ENCODE peak calls at places on chromosome 1, in nine cellular contexts. One of them, this sample, is unnamed.

GRCh38 chr1:85606414-85606800 is 25.8 kb downstream of the CCN1 start:
- DNase-seq in mesendoderm: peak
- DNase-seq in AG08396: no peak
- DNase-seq in T-helper 1 cell: no peak
- DNase-seq in ELR: peak
- DNase-seq in LoVo: no peak
- DNase-seq in posterior cingulate gyrus: no peak
- DNase-seq in RPMI8226: no peak
- DNase-seq in GM12865: no peak
- DNase-seq in this sample: no peak

GRCh38 chr1:81799939-81800740 is 594 bp upstream of the ADGRL2 start:
- DNase-seq in mesendoderm: peak
- DNase-seq in AG08396: peak
- DNase-seq in T-helper 1 cell: no peak
- DNase-seq in ELR: peak
- DNase-seq in LoVo: no peak
- DNase-seq in posterior cingulate gyrus: no peak
- DNase-seq in RPMI8226: no peak
- DNase-seq in GM12865: no peak
- DNase-seq in this sample: peak

GRCh38 chr1:155893389-155894142 is 17.6 kb downstream of the RIT1 start:
- DNase-seq in mesendoderm: no peak
- DNase-seq in AG08396: peak
- DNase-seq in T-helper 1 cell: peak
- DNase-seq in ELR: peak
- DNase-seq in LoVo: peak
- DNase-seq in posterior cingulate gyrus: no peak
- DNase-seq in RPMI8226: peak
- DNase-seq in GM12865: no peak
- DNase-seq in this sample: peak

GRCh38 chr1:119492763-119493162 is 14.2 kb upstream of the HSD3B1 start:
- DNase-seq in mesendoderm: no peak
- DNase-seq in AG08396: no peak
- DNase-seq in T-helper 1 cell: no peak
- DNase-seq in ELR: no peak
- DNase-seq in LoVo: no peak
- DNase-seq in posterior cingulate gyrus: no peak
- DNase-seq in RPMI8226: no peak
- DNase-seq in GM12865: no peak
- DNase-seq in this sample: no peak

GRCh38 chr1:245128381-245128780 is 26.4 kb upstream of the KIF26B start:
- DNase-seq in mesendoderm: no peak
- DNase-seq in AG08396: no peak
- DNase-seq in T-helper 1 cell: no peak
- DNase-seq in ELR: no peak
- DNase-seq in LoVo: no peak
- DNase-seq in posterior cingulate gyrus: no peak
- DNase-seq in RPMI8226: no peak
- DNase-seq in GM12865: no peak
- DNase-seq in this sample: no peak

GRCh38 chr1:111605553-111605952 is 14.0 kb upstream of the RAP1A start:
- DNase-seq in mesendoderm: no peak
- DNase-seq in AG08396: peak
- DNase-seq in T-helper 1 cell: no peak
- DNase-seq in ELR: no peak
- DNase-seq in LoVo: no peak
- DNase-seq in posterior cingulate gyrus: no peak
- DNase-seq in RPMI8226: no peak
- DNase-seq in GM12865: no peak
- DNase-seq in this sample: no peak

GRCh38 chr1:51517361-51518032 is 1.6 kb downstream of the EPS15 start:
- DNase-seq in mesendoderm: no peak
- DNase-seq in AG08396: peak
- DNase-seq in T-helper 1 cell: no peak
- DNase-seq in ELR: no peak
- DNase-seq in LoVo: no peak
- DNase-seq in posterior cingulate gyrus: no peak
- DNase-seq in RPMI8226: peak
- DNase-seq in GM12865: no peak
- DNase-seq in this sample: no peak

GRCh38 chr1:9400425-9401079 is 107.9 kb downstream of the SPSB1 start:
- DNase-seq in mesendoderm: no peak
- DNase-seq in AG08396: no peak
- DNase-seq in T-helper 1 cell: peak
- DNase-seq in ELR: peak
- DNase-seq in LoVo: no peak
- DNase-seq in posterior cingulate gyrus: no peak
- DNase-seq in RPMI8226: peak
- DNase-seq in GM12865: no peak
- DNase-seq in this sample: no peak

GRCh38 chr1:52659851-52660596 is 27.1 kb downstream of the SHISAL2A start:
- DNase-seq in mesendoderm: peak
- DNase-seq in AG08396: no peak
- DNase-seq in T-helper 1 cell: no peak
- DNase-seq in ELR: no peak
- DNase-seq in LoVo: no peak
- DNase-seq in posterior cingulate gyrus: no peak
- DNase-seq in RPMI8226: no peak
- DNase-seq in GM12865: no peak
- DNase-seq in this sample: no peak

GRCh38 chr1:156815851-156816536 is 654 bp downstream of the SH2D2A start:
- DNase-seq in mesendoderm: no peak
- DNase-seq in AG08396: no peak
- DNase-seq in T-helper 1 cell: no peak
- DNase-seq in ELR: no peak
- DNase-seq in LoVo: no peak
- DNase-seq in posterior cingulate gyrus: no peak
- DNase-seq in RPMI8226: no peak
- DNase-seq in GM12865: no peak
- DNase-seq in this sample: no peak

GRCh38 chr1:111198836-111199235 is 1.6 kb downstream of the DENND2D start:
- DNase-seq in mesendoderm: no peak
- DNase-seq in AG08396: no peak
- DNase-seq in T-helper 1 cell: no peak
- DNase-seq in ELR: no peak
- DNase-seq in LoVo: no peak
- DNase-seq in posterior cingulate gyrus: no peak
- DNase-seq in RPMI8226: no peak
- DNase-seq in GM12865: peak
- DNase-seq in this sample: no peak

GRCh38 chr1:111704776-111705175 is 34.4 kb downstream of the INKA2 start:
- DNase-seq in mesendoderm: no peak
- DNase-seq in AG08396: no peak
- DNase-seq in T-helper 1 cell: no peak
- DNase-seq in ELR: no peak
- DNase-seq in LoVo: peak
- DNase-seq in posterior cingulate gyrus: no peak
- DNase-seq in RPMI8226: no peak
- DNase-seq in GM12865: no peak
- DNase-seq in this sample: no peak

GRCh38 chr1:11887666-11888007 is 28.9 kb upstream of the NPPB start:
- DNase-seq in mesendoderm: no peak
- DNase-seq in AG08396: no peak
- DNase-seq in T-helper 1 cell: no peak
- DNase-seq in ELR: no peak
- DNase-seq in LoVo: no peak
- DNase-seq in posterior cingulate gyrus: no peak
- DNase-seq in RPMI8226: no peak
- DNase-seq in GM12865: no peak
- DNase-seq in this sample: no peak

GRCh38 chr1:22893292-22893691 is 79.4 kb downstream of the LACTBL1 start:
- DNase-seq in mesendoderm: no peak
- DNase-seq in AG08396: no peak
- DNase-seq in T-helper 1 cell: no peak
- DNase-seq in ELR: no peak
- DNase-seq in LoVo: no peak
- DNase-seq in posterior cingulate gyrus: no peak
- DNase-seq in RPMI8226: no peak
- DNase-seq in GM12865: no peak
- DNase-seq in this sample: no peak